ENCODE peak calls at places on chromosomes 11 and 22, in six cellular contexts. U is K562, R is HepG2, V is HCT116, G is SK-N-SH, S is H1. C is an unnamed sample.

GRCh38 chr11:8086001-8086479 is 5.0 kb downstream of the TUB start:
- DNase-seq in U (no peak), R (no peak), V (no peak), G (peak), S (no peak), C (no peak)

GRCh38 chr11:1546536-1547466 is 25.3 kb downstream of the DUSP8 start:
- DNase-seq in U (peak), R (no peak), V (no peak), G (peak), S (peak), C (peak)

GRCh38 chr11:3615998-3616397 is 25.8 kb downstream of the ART5 start:
- DNase-seq in U (no peak), R (no peak), V (no peak), G (no peak), S (no peak), C (no peak)

GRCh38 chr11:120225372-120225909 is 14.5 kb upstream of the POU2F3 start:
- DNase-seq in U (no peak), R (no peak), V (no peak), G (no peak), S (no peak), C (no peak)

GRCh38 chr11:61447601-61448551 is 18.0 kb downstream of the SDHAF2 start:
- DNase-seq in U (no peak), R (no peak), V (no peak), G (no peak), S (no peak), C (no peak)

GRCh38 chr11:2806351-2807058 is 79.1 kb downstream of the CDKN1C start:
- DNase-seq in U (no peak), R (no peak), V (no peak), G (no peak), S (peak), C (no peak)

GRCh38 chr22:40397436-40397835 is 27.0 kb downstream of the SGSM3 start:
- DNase-seq in U (no peak), R (no peak), V (no peak), G (no peak), S (peak), C (no peak)

GRCh38 chr11:19666951-19667350 is 45.7 kb upstream of the NAV2 start:
- DNase-seq in U (no peak), R (no peak), V (no peak), G (no peak), S (no peak), C (no peak)

GRCh38 chr22:47064016-47064415 is 301.6 kb downstream of the TBC1D22A start:
- DNase-seq in U (no peak), R (no peak), V (no peak), G (peak), S (no peak), C (no peak)

GRCh38 chr11:57681168-57681567 is 13.3 kb downstream of the ZDHHC5 start:
- DNase-seq in U (no peak), R (no peak), V (no peak), G (no peak), S (no peak), C (no peak)

GRCh38 chr11:126696976-126697375 is 303.6 kb downstream of the KIRREL3 start:
- DNase-seq in U (no peak), R (no peak), V (no peak), G (no peak), S (no peak), C (no peak)

GRCh38 chr11:11782532-11783110 is 59.2 kb upstream of the USP47 start:
- DNase-seq in U (no peak), R (no peak), V (no peak), G (no peak), S (no peak), C (no peak)

GRCh38 chr11:60785806-60786361 is 751 bp downstream of the MS4A10 start:
- DNase-seq in U (no peak), R (no peak), V (no peak), G (no peak), S (no peak), C (no peak)

GRCh38 chr11:73157141-73158010 is 15.3 kb upstream of the FCHSD2 start:
- DNase-seq in U (no peak), R (peak), V (no peak), G (peak), S (no peak), C (no peak)

GRCh38 chr22:40247976-40248375 is 70.3 kb downstream of the TNRC6B start:
- DNase-seq in U (no peak), R (no peak), V (no peak), G (no peak), S (no peak), C (no peak)

GRCh38 chr11:83319346-83319745 is 33.2 kb upstream of the CCDC90B start:
- DNase-seq in U (no peak), R (no peak), V (no peak), G (no peak), S (no peak), C (no peak)

GRCh38 chr11:64209563-64209843 is 3.0 kb downstream of the FERMT3 start:
- DNase-seq in U (no peak), R (no peak), V (no peak), G (no peak), S (no peak), C (no peak)

DNA sequence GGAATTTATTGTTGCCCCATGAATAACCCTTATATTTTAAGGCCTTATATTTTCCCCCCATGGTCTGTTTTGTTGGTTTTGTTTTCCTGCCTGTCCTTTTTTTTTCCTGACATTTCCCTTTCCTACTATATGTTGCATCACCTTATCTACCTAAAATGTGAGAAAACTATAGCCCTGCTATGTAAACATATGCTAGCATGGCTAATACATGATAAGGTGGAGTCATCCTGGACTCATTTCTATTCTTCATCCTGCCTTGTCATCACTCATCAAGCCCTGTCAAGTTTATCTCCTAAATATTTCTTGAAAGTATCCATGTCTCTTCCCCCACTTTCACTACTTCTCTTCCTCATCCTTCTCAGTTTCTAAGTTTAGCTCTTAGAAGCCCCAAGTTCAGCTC is 2168.8 kb upstream of the RAG2 start:
- DNase-seq in U (no peak), R (no peak), V (no peak), G (no peak), S (no peak), C (no peak)
- TF ChIP-seq JUND in U (peak), R (no peak), V (no peak), G (no peak), S (no peak), C (no peak)

GRCh38 chr11:114314096-114314495 is 17.9 kb downstream of the NNMT start:
- DNase-seq in U (no peak), R (no peak), V (no peak), G (no peak), S (no peak), C (no peak)

GRCh38 chr11:114316980-114317675 is 20.9 kb downstream of the NNMT start:
- DNase-seq in U (no peak), R (no peak), V (no peak), G (no peak), S (no peak), C (no peak)

GRCh38 chr11:114318361-114318760 is 22.2 kb downstream of the NNMT start:
- DNase-seq in U (no peak), R (no peak), V (no peak), G (no peak), S (no peak), C (no peak)

GRCh38 chr11:114317738-114318137 is 21.5 kb downstream of the NNMT start:
- DNase-seq in U (peak), R (no peak), V (peak), G (peak), S (peak), C (peak)

DNA sequence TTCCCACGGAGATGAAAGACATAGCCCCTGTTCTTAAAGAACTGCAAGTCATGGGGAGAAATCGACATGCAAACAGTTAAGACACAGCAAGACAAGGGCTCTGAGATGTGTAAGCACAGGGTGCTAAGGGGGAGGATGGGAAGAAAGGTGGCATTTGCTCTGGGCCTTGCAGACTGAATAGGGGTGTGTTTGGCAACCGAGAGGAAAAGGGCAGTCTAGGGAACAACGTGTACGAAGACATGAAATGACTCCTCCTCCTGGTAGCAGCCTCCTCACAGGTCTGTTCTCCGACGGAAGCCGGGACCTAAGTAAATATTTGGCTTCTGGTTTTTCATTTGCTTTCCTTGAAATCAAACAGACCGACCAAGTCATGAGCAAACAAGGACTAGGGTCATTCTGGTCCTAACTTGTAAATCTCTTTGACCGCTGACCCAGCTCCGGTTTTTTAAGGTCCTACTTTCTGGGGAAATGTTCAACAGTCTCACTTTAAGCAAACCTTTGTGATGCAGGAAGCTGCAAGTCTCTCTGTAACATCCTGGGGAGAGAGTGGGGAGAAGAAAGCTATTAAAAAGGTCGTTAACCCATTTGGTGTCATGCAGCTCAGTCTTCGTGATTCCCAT is 19.7 kb downstream of the NNMT start:
- DNase-seq in U (peak), R (peak), V (no peak), G (no peak), S (no peak), C (peak)
- TF ChIP-seq JUND in U (no peak), R (no peak), V (no peak), G (no peak), S (no peak), C (no peak)

GRCh38 chr22:19549428-19549827 is 25.2 kb upstream of the CLDN5 start:
- DNase-seq in U (peak), R (no peak), V (no peak), G (no peak), S (no peak), C (no peak)

GRCh38 chr22:19546680-19547079 is 22.5 kb upstream of the CLDN5 start:
- DNase-seq in U (no peak), R (no peak), V (no peak), G (no peak), S (no peak), C (no peak)

GRCh38 chr22:19548964-19549363 is 24.8 kb upstream of the CLDN5 start:
- DNase-seq in U (no peak), R (no peak), V (no peak), G (no peak), S (no peak), C (no peak)

GRCh38 chr22:19545935-19546207 is 21.7 kb upstream of the CLDN5 start:
- DNase-seq in U (no peak), R (no peak), V (no peak), G (no peak), S (no peak), C (no peak)

GRCh38 chr22:19547620-19548019 is 23.4 kb upstream of the CLDN5 start:
- DNase-seq in U (no peak), R (no peak), V (no peak), G (no peak), S (no peak), C (no peak)
- TF ChIP-seq JUND in U (no peak), R (no peak), V (no peak), G (no peak), S (no peak), C (no peak)

GRCh38 chr11:394034-394857 is at the start of gene PKP3:
- DNase-seq in U (peak), R (peak), V (peak), G (no peak), S (no peak), C (peak)
- TF ChIP-seq JUND in U (peak), R (no peak), V (no peak), G (no peak), S (no peak), C (no peak)

DNA sequence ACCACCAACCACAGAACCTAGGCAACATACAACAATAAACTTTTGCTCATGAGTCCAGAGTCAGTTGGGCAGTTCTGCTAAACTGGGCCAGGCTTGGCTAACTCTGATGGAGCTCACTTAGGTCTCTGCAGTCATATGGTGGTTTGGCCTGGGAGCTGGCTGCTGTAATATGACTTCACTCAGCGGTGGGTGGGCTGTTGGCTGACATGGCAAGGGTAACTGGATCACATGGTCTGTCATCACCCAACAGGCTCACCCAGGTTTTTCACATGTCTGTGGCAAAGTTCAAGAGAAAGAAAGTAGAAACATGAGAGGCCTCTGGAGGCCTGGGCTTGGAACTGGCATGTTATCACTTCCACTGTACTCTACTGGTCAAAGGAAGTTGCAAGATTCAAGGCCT is 43.2 kb upstream of the CLMP start:
- DNase-seq in U (no peak), R (no peak), V (no peak), G (no peak), S (no peak), C (no peak)
- TF ChIP-seq JUND in U (no peak), R (no peak), V (no peak), G (no peak), S (no peak), C (no peak)

GRCh38 chr11:124123587-124123986 is 8.3 kb downstream of the VWA5A start:
- DNase-seq in U (peak), R (no peak), V (no peak), G (peak), S (no peak), C (no peak)
- TF ChIP-seq JUND in U (no peak), R (no peak), V (no peak), G (no peak), S (no peak), C (no peak)

GRCh38 chr11:68430384-68430783 is 30.2 kb upstream of the PPP6R3 start:
- DNase-seq in U (no peak), R (no peak), V (no peak), G (no peak), S (no peak), C (no peak)
- TF ChIP-seq JUND in U (no peak), R (no peak), V (no peak), G (no peak), S (no peak), C (no peak)

C was measured in T47D.